ENCODE peak calls at places on chromosomes 2 and 18, in seven cellular contexts. D is suprapubic skin, E is prostate gland, L is gastrocnemius medialis, O is HCT116, Q is A549, B is Peyer's patch. H is an unnamed sample.

GRCh38 chr2:61792355-61792754 is 61.5 kb downstream of the FAM161A start:
- DNase-seq in D (no peak), E (no peak), L (no peak), O (no peak), Q (no peak), B (no peak), H (no peak)

GRCh38 chr2:98883780-98884211 is 52.2 kb downstream of the CRACDL start:
- DNase-seq in D (peak; percentile 44), E (no peak), L (no peak), O (no peak), Q (no peak), B (no peak), H (peak; percentile 12)

GRCh38 chr18:58262581-58262980 is 218.6 kb downstream of the NEDD4L start:
- DNase-seq in D (no peak), E (no peak), L (no peak), O (no peak), Q (no peak), B (no peak), H (no peak)

GRCh38 chr18:23671564-23671963 is 8.9 kb upstream of the ANKRD29 start:
- DNase-seq in D (no peak), E (no peak), L (no peak), O (no peak), Q (no peak), B (no peak), H (no peak)

GRCh38 chr2:223943561-223944008 is 1.6 kb downstream of the WDFY1 start:
- DNase-seq in D (no peak), E (no peak), L (no peak), O (no peak), Q (peak; percentile 46), B (peak; percentile 65), H (no peak)

GRCh38 chr2:105363192-105363591 is 25.9 kb downstream of the C2orf49 start:
- DNase-seq in D (no peak), E (no peak), L (no peak), O (no peak), Q (no peak), B (no peak), H (no peak)

GRCh38 chr2:47992671-47993070 is 86.4 kb upstream of the FBXO11 start:
- DNase-seq in D (no peak), E (no peak), L (no peak), O (no peak), Q (no peak), B (no peak), H (no peak)

GRCh38 chr2:161237397-161238263 is 70.6 kb upstream of the PSMD14 start:
- DNase-seq in D (peak; percentile 83), E (no peak), L (peak; percentile 54), O (no peak), Q (no peak), B (peak; percentile 70), H (peak; percentile 26)

GRCh38 chr2:98932164-98932563 is 3.9 kb downstream of the CRACDL start:
- DNase-seq in D (no peak), E (no peak), L (no peak), O (no peak), Q (no peak), B (no peak), H (no peak)

GRCh38 chr2:74421248-74421870 is at the start of the genes C2orf81 and WDR54:
- DNase-seq in D (peak; percentile 90), E (peak; percentile 60), L (peak; percentile 49), O (peak; percentile 79), Q (peak; percentile 94), B (peak; percentile 96), H (peak; percentile 96)
- TF ChIP-seq POLR2A in D (no peak), E (peak; percentile 48), L (no peak), O (peak; percentile 60), Q (peak; percentile 86), B (no peak), H (no peak)

GRCh38 chr2:210188755-210189154 is 17.5 kb upstream of the KANSL1L start:
- DNase-seq in D (no peak), E (no peak), L (no peak), O (no peak), Q (no peak), B (no peak), H (no peak)

GRCh38 chr2:210189452-210190143 is 18.4 kb upstream of the KANSL1L start:
- DNase-seq in D (no peak), E (no peak), L (no peak), O (no peak), Q (no peak), B (no peak), H (no peak)

GRCh38 chr2:210188190-210188589 is 17.0 kb upstream of the KANSL1L start:
- DNase-seq in D (no peak), E (no peak), L (no peak), O (no peak), Q (no peak), B (no peak), H (no peak)

GRCh38 chr2:210195066-210195852 is 24.1 kb upstream of the KANSL1L start:
- DNase-seq in D (no peak), E (no peak), L (no peak), O (peak; percentile 38), Q (no peak), B (no peak), H (no peak)

GRCh38 chr2:210190345-210190744 is 19.1 kb upstream of the KANSL1L start:
- DNase-seq in D (no peak), E (no peak), L (no peak), O (no peak), Q (no peak), B (no peak), H (no peak)
- H3K4me3 ChIP-seq in D (no peak overlapping the region), E (no peak overlapping the region), L (no peak overlapping the region), O (no peak overlapping the region), Q (no peak overlapping the region), B (no peak overlapping the region), H (no peak overlapping the region)

GRCh38 chr2:210544191-210544590 is 12.2 kb upstream of the CPS1 start:
- DNase-seq in D (no peak), E (no peak), L (no peak), O (no peak), Q (no peak), B (no peak), H (no peak)

GRCh38 chr2:210539035-210539434 is 17.4 kb upstream of the CPS1 start:
- DNase-seq in D (no peak), E (no peak), L (no peak), O (no peak), Q (no peak), B (no peak), H (no peak)

GRCh38 chr2:210540471-210541257 is 15.7 kb upstream of the CPS1 start:
- DNase-seq in D (no peak), E (no peak), L (no peak), O (no peak), Q (no peak), B (no peak), H (no peak)

GRCh38 chr2:210539578-210540416 is 16.6 kb upstream of the CPS1 start:
- DNase-seq in D (no peak), E (no peak), L (no peak), O (no peak), Q (no peak), B (no peak), H (no peak)

DNA sequence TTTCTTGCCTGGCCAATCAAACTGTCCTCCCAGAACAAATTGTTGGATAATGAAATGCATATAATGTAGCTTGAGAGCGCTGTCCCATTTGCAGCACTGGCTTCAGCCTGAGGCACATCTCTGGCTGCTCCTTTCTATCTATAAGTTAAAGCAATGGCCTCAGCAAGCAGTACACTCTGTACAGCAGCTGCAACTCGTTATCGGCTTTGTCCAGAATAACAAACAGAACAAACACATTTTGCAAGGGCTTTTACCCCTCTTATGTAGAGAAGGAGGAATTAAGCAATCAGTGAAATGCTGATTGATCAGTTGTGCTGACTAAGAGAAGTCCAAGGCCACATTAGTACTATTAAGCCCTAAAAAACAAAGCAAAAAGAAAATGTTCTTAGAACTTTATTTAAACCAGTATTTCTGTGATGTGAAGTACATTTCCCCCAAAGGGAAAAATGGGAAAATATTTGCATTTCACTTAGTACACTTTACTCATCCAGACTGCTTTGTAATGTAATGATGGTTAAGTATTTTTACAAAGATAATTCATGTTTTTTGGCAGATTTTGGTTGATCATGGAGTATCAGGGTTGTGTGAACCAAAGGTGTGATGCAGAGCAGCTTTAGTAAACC is 15.0 kb upstream of the CPS1 start:
- DNase-seq in D (no peak), E (no peak), L (no peak), O (no peak), Q (no peak), B (no peak), H (no peak)
- TF ChIP-seq POLR2A in D (no peak), E (no peak), L (no peak), O (no peak), Q (no peak), B (no peak), H (no peak)

DNA sequence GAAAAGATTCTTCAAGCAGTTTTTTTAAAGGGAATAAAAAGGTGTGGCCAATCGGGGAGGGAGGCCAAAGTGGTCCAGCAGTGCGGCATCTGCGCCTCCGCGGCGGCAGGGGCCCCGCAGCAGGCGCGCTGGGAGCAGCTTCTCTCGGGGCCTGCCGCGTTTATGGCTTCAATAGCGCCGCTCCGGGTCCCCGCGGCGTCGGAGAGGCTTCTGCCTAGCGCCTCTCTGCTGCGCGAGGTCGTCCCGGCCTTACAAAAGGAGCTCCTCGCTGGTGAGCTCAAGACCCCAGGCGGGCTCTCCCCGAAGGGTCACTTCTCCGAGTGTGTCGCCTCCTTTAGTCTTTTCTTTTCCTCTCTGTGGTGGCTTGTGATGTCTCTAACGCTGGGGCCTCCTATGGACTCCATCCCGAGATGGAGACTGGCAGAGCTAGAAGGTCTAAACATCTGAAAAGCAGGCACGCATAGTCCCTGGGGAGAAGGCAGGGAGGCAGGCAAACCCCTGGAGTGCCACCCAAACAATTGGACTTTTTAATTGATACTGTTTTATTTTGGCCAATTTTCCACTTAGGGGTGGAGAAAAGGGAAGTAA is 67.1 kb downstream of the SUMO1 start:
- DNase-seq in D (no peak), E (no peak), L (no peak), O (no peak), Q (no peak), B (no peak), H (no peak)
- H3K4me3 ChIP-seq in D (peak overlapping the region; percentile 24), E (no peak overlapping the region), L (no peak overlapping the region), O (no peak overlapping the region), Q (no peak overlapping the region), B (no peak overlapping the region), H (no peak overlapping the region)

DNA sequence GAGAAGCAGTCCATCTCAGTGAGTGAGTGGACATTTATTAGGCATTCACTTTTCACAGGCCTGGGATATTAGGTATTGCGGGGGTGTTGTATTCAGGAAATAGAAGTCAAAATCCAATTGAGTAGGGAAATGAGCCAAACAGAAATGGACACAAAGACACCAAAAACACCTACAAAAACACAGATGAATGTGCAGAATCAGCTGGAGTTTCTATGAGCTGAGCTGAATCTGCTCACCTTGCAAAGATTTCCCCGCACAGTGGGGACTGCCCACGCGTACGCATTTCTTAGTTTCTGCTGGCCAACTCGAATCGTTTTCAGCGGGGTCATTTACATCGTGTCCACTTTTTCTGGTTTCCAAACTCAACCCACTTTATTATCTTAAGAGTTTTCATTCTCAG is 160.0 kb downstream of the BCL2 start:
- DNase-seq in D (no peak), E (no peak), L (no peak), O (no peak), Q (no peak), B (no peak), H (no peak)
- TF ChIP-seq POLR2A in D (no peak), E (no peak), L (no peak), O (no peak), Q (no peak), B (no peak), H (no peak)

GRCh38 chr2:73985318-73986084 is 791 bp downstream of the TET3 start:
- DNase-seq in D (no peak), E (peak; percentile 22), L (no peak), O (no peak), Q (peak; percentile 27), B (peak; percentile 74), H (peak; percentile 43)
- H3K4me3 ChIP-seq in D (peak overlapping the region; percentile 74), E (peak overlapping the region; percentile 51), L (peak overlapping the region; percentile 64), O (peak overlapping the region; percentile 70), Q (peak overlapping the region; percentile 77), B (peak overlapping the region; percentile 72), H (peak overlapping the region; percentile 40)

H was measured in lower leg skin.